ENCODE peak calls at places on chromosomes 3 and 15, in five cellular contexts. J is AG04450, P is kidney, X is left lung, L is heart left ventricle. O is an unnamed sample.

GRCh38 chr15:73345658-73346057 is 23.1 kb downstream of the HCN4 start:
- DNase-seq in J (no peak), L (no peak), P (no peak), X (peak), O (no peak)

GRCh38 chr3:36380171-36381031 is at the start of gene STAC:
- DNase-seq in J (no peak), X (peak), P (peak), L (no peak), O (peak)

GRCh38 chr15:37101634-37102314 is 1.4 kb upstream of the MEIS2 start:
- DNase-seq in J (no peak), X (peak), P (peak), L (peak), O (peak)

GRCh38 chr3:14124223-14124614 is 451 bp downstream of the CHCHD4 start:
- DNase-seq in X (no peak), P (peak), L (peak), J (no peak), O (peak)

GRCh38 chr3:134567605-134568004 is 81.7 kb downstream of the CEP63 start:
- DNase-seq in P (no peak), L (no peak), J (peak), X (no peak), O (no peak)

GRCh38 chr15:56468271-56468912 is 3.5 kb upstream of the MNS1 start:
- DNase-seq in P (no peak), J (no peak), X (no peak), L (no peak), O (no peak)

GRCh38 chr3:114644372-114644771 is 350.5 kb downstream of the TIGIT start:
- DNase-seq in J (no peak), P (no peak), X (no peak), L (no peak), O (no peak)

GRCh38 chr15:91965501-91966180 is 112.1 kb downstream of the SLCO3A1 start:
- DNase-seq in J (no peak), P (peak), L (no peak), X (no peak), O (peak)

GRCh38 chr3:119292666-119293065 is 1.5 kb upstream of the ARHGAP31 start:
- DNase-seq in L (no peak), P (no peak), J (no peak), X (no peak), O (no peak)

GRCh38 chr3:81485444-81485865 is 276.0 kb downstream of the GBE1 start:
- DNase-seq in P (no peak), J (peak), X (no peak), L (no peak), O (no peak)

GRCh38 chr15:89498574-89498906 is 2.2 kb upstream of the RHCG start:
- DNase-seq in P (no peak), L (no peak), J (no peak), X (no peak), O (peak)

GRCh38 chr3:32913790-32914446 is 37.5 kb upstream of the CCR4 start:
- DNase-seq in J (no peak), X (no peak), L (no peak), P (no peak), O (peak)

GRCh38 chr15:89368566-89369223 is 34.1 kb upstream of the POLG start:
- DNase-seq in J (no peak), X (no peak), P (no peak), L (no peak), O (no peak)

GRCh38 chr15:64013179-64014043 is 32.9 kb downstream of the DAPK2 start:
- DNase-seq in X (no peak), P (no peak), L (no peak), J (no peak), O (no peak)

GRCh38 chr3:21543380-21544075 is 207.5 kb downstream of the ZNF385D start:
- DNase-seq in J (no peak), P (peak), X (peak), L (no peak), O (no peak)

GRCh38 chr15:76158815-76159214 is 99.0 kb downstream of the TMEM266 start:
- DNase-seq in L (no peak), X (peak), P (no peak), J (no peak), O (no peak)

GRCh38 chr3:177889158-177889557 is 647.1 kb upstream of the KCNMB2 start:
- DNase-seq in P (no peak), J (no peak), X (no peak), L (no peak), O (no peak)

GRCh38 chr3:71130516-71131384 is 452.8 kb downstream of the FOXP1 start:
- DNase-seq in J (peak), L (peak), X (peak), P (peak), O (no peak)

GRCh38 chr3:107208100-107208499 is 169.1 kb upstream of the CCDC54 start:
- DNase-seq in P (no peak), X (no peak), L (peak), J (peak), O (no peak)

GRCh38 chr15:47924381-47924780 is 196.4 kb upstream of the SLC24A5 start:
- DNase-seq in P (no peak), X (no peak), L (no peak), J (no peak), O (no peak)

GRCh38 chr3:39434574-39434973 is 28.1 kb downstream of the RPSA start:
- DNase-seq in X (no peak), J (no peak), L (no peak), P (no peak), O (no peak)

GRCh38 chr15:80615783-80616391 is 79.2 kb upstream of the ABHD17C start:
- DNase-seq in P (peak), J (peak), X (peak), L (peak), O (no peak)

GRCh38 chr3:126983276-126983652 is 349 bp downstream of the PLXNA1 start:
- DNase-seq in J (no peak), P (no peak), L (no peak), X (peak), O (no peak)

GRCh38 chr3:3065876-3066275 is 44.3 kb downstream of the IL5RA start:
- DNase-seq in J (no peak), X (no peak), P (no peak), L (no peak), O (no peak)

GRCh38 chr3:107236661-107237375 is 140.4 kb upstream of the CCDC54 start:
- DNase-seq in J (no peak), L (no peak), P (no peak), X (no peak), O (no peak)

GRCh38 chr15:26260517-26261133 is 397.5 kb upstream of the ATP10A start:
- DNase-seq in J (no peak), L (no peak), P (no peak), X (no peak), O (no peak)

GRCh38 chr3:40546811-40547210 is 22.1 kb downstream of the ZNF621 start:
- DNase-seq in L (no peak), P (no peak), J (peak), X (no peak), O (no peak)

GRCh38 chr3:16090013-16090412 is 84.5 kb upstream of the GALNT15 start:
- DNase-seq in L (no peak), P (no peak), X (no peak), J (peak), O (no peak)

GRCh38 chr3:154862265-154862664 is 217.9 kb upstream of the MME start:
- DNase-seq in P (no peak), J (peak), L (no peak), X (no peak), O (no peak)

GRCh38 chr15:77580991-77581682 is 51.6 kb downstream of the LINGO1 start:
- DNase-seq in L (peak), X (peak), J (no peak), P (peak), O (no peak)

GRCh38 chr3:8610961-8611360 is 33.6 kb downstream of the SSUH2 start:
- DNase-seq in X (no peak), P (no peak), L (no peak), J (no peak), O (peak)

GRCh38 chr15:88083828-88084760 is 172.4 kb downstream of the NTRK3 start:
- DNase-seq in L (no peak), J (no peak), X (no peak), P (no peak), O (no peak)

GRCh38 chr3:23676093-23676492 is 129.7 kb upstream of the UBE2E1 start:
- DNase-seq in J (no peak), L (no peak), X (no peak), P (no peak), O (no peak)
- TF ChIP-seq CTCF in J (peak), L (no peak), X (no peak), P (no peak), O (no peak)

GRCh38 chr15:33282226-33283020 is 28.3 kb upstream of the RYR3 start:
- DNase-seq in P (no peak), X (no peak), J (no peak), L (no peak), O (no peak)

GRCh38 chr15:33279613-33280205 is 31.1 kb upstream of the RYR3 start:
- DNase-seq in L (no peak), X (no peak), P (no peak), J (no peak), O (no peak)

GRCh38 chr15:33277689-33278088 is 33.1 kb upstream of the RYR3 start:
- DNase-seq in X (no peak), L (no peak), J (no peak), P (no peak), O (no peak)

GRCh38 chr15:33283603-33284002 is 27.2 kb upstream of the RYR3 start:
- DNase-seq in L (no peak), J (no peak), P (no peak), X (no peak), O (no peak)

DNA sequence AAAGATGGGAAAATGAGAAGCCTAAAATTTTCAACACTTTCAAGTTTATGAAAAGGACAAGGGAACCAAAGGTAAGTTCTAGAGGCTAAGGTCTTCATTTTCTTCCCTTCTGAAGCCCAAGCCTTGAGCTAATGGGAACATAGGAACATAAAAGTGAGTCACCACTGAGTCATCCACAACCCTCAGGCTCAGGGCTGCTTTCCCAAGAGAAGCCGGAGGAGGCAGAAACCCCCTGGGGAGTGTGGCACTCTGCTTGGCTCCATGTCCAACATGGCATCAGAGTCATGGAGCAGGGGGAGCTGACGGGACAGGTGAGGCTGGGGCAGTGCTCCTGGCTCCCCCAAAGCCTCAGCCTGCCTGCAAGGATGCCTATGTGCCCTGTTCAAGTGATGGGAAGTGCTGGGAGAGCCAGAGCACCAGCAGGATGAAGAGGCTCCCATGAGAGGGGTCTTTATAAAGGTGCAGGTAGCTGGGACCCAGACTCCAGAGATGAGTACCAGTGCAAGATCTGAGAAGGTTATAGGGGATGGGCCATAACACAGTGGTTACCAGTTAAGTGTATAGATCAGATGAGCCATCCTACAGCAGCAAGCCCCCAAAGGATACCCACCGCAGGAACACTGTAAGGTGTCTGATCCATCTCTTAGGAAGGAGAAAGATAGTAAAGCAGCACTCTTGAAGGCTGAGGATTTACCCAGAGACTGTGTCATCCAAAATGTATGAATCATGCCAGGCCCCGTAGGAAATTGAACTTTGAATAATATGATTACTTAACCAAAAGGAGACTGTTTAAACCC is 31.8 kb upstream of the RYR3 start:
- DNase-seq in X (no peak), L (no peak), P (peak), J (peak), O (no peak)
- TF ChIP-seq CTCF in X (no peak), L (no peak), P (no peak), J (peak), O (no peak)

GRCh38 chr3:5309181-5309580 is 121.7 kb downstream of the EDEM1 start:
- DNase-seq in P (no peak), L (no peak), X (no peak), J (no peak), O (no peak)

GRCh38 chr3:5309602-5310001 is 122.1 kb downstream of the EDEM1 start:
- DNase-seq in L (no peak), J (no peak), P (no peak), X (no peak), O (no peak)

GRCh38 chr3:5312278-5312677 is 124.8 kb downstream of the EDEM1 start:
- DNase-seq in P (no peak), J (no peak), X (no peak), L (no peak), O (no peak)

GRCh38 chr3:5314897-5315296 is 127.4 kb downstream of the EDEM1 start:
- DNase-seq in P (no peak), J (no peak), L (no peak), X (no peak), O (no peak)

DNA sequence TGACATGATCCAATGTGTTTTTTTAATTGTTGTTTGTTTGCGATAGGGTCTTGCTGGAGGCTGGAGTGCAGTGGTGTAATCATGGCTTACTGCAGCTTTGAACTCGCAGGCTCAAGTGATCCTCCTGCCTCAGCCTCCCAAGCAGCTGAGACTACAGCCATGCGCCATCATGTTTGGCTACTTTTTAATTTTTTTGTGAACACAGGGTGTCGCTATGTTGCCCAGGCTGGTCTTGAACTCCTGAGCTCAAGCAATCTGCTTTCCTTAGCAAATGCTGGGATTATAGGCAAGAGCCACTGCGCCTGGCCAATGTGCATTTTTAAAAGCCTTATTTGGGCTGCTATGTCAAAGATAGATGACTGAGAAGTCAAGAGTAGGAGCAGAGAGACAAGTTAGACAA is 123.0 kb downstream of the EDEM1 start:
- DNase-seq in L (no peak), X (no peak), P (no peak), J (no peak), O (no peak)
- TF ChIP-seq CTCF in L (no peak), X (no peak), P (no peak), J (no peak), O (no peak)

DNA sequence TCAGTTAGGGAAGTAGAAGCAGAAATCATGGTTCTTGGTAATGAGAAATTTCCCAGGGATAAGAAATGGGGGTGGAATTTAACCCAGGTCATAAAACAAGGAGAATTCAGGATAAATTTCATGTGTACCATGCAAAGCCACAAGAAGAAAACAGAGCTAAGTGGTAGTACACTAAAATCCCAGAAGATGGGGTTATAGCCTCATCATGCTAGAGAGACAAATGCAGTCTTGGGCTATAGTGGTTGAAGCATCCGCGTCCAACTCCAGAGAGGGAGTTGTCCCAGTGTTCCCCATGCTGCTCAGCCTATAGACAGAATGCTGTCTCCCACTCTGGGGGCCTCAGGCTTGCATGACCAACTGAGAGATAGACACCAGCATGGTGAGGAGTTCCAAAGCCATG is 36.2 kb upstream of the CLRN1 start:
- DNase-seq in X (no peak), L (no peak), P (no peak), J (peak), O (no peak)
- TF ChIP-seq CTCF in X (no peak), L (peak), P (no peak), J (peak), O (no peak)

DNA sequence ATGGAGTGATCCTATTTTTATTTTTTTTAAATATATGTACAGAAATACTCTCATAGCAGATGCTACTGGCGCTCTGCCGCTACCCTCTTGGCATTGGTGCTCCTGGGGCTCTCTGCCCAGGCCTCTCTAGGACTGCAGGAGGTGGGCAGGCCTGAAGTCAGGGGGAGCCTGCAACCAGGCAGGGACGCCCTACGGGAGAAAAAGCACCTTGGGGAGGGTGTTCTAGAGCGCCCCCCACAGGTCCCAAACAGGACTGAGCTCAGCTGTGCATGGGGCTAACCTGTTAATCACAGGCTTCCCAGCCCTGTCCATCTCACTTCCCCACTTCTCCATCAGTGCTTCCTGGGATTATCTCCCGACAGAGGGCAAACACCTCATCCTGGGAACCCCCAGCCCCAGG is 192.5 kb downstream of the SHQ1 start:
- DNase-seq in L (no peak), X (no peak), J (no peak), P (no peak), O (no peak)
- TF ChIP-seq CTCF in L (no peak), X (no peak), J (no peak), P (no peak), O (no peak)

DNA sequence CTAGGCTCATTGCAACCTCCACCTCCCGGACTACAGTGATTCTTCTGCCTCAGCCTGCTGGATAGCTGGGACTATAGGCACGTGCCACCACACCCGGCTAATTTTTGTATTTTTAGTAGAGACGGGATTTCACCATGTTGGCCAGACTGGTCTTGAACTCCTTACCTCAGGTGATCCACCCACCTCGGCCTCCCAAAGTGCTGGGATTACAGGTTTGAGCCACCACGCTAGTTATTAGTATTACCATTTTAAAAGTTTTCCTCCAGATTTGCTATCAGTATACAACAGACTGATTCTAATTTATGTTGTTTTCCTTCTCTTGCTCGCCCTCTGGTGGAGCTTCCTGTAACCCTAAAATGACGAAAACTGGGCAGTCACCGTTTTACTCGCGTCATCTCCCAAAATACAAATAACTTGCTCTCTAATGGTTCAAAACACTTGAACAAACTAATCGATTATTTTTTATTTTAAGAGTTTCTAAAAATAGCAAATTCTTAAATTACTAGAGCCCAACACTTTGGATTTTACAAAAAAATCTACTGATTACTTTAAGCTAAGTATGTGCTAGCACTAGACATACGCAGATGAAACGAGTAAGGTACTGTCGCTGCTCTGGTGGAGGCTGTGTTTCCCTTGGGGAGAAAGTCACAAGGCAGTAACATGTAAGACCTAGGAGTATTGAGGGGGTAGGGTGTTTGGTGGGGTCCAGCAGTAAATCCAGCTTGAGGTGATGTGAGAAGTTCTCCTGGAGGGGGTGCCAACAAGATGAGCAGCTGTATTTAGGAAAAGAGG is 203.3 kb downstream of the MBNL1 start:
- DNase-seq in J (no peak), L (peak), P (no peak), X (no peak), O (peak)
- TF ChIP-seq CTCF in J (peak), L (peak), P (peak), X (peak), O (no peak)

DNA sequence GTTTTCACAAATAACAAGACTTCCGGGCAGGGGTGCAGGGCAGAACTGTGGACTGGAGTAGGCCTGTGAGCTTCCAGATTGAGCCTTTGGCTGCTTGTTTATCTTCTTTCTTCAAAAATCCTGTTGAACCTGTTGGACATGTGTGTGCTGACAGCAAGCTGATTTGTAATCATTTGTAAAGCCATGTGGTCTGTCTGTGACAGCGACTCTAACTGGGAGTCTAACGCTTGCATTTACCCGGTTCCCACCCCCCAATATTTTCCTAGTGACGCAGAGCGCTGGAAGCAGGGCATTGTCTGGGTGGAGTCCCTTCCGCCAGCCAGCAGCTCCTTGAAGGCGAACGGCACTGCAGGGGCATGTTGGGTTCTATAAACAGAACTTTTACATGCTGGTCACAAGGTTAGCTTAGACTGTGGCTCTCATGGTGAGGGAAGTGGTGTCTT is 85.7 kb upstream of the MYZAP start:
- DNase-seq in J (no peak), L (peak), P (peak), X (peak), O (peak)
- TF ChIP-seq CTCF in J (no peak), L (no peak), P (no peak), X (no peak), O (no peak)